ENCODE peak calls at places on chromosomes 12 and 14, in six cellular contexts. K is CD4-positive, CD25-positive, alpha-beta regulatory T cell; J is NCI-H1436; S is psoas muscle; Y is T-helper 17 cell; F is activated CD4-positive, alpha-beta T cell treated with anti-CD3 and anti-CD28 coated beads for 24 hours. I is an unnamed sample.

GRCh38 chr14:22837059-22837749 is 819 bp downstream of the MMP14 start:
- DNase-seq in J (no peak), S (no peak), F (no peak), K (no peak), Y (no peak), I (no peak)

GRCh38 chr14:61542848-61543790 is 152.2 kb upstream of the HIF1A start:
- DNase-seq in S (no peak), F (no peak), Y (no peak), J (no peak), K (no peak), I (peak)

GRCh38 chr12:70486588-70486987 is 120.5 kb downstream of the KCNMB4 start:
- DNase-seq in F (no peak), K (no peak), J (no peak), Y (no peak), S (no peak), I (no peak)

GRCh38 chr14:52868911-52869611 is 77.7 kb upstream of the GNPNAT1 start:
- DNase-seq in Y (no peak), F (no peak), K (no peak), J (no peak), S (no peak), I (no peak)

GRCh38 chr14:91114079-91115065 is 499 bp downstream of the DGLUCY start:
- DNase-seq in Y (peak), F (peak), K (peak), S (peak), J (peak), I (peak)

GRCh38 chr12:591167-591570 is 72.1 kb downstream of the NINJ2 start:
- DNase-seq in Y (no peak), J (no peak), S (peak), F (no peak), K (no peak), I (no peak)

GRCh38 chr12:116760621-116761020 is 22.5 kb downstream of the RNFT2 start:
- DNase-seq in F (no peak), K (no peak), Y (no peak), S (no peak), J (no peak), I (no peak)

GRCh38 chr14:61568572-61569011 is 126.7 kb upstream of the HIF1A start:
- DNase-seq in K (peak), Y (peak), S (peak), F (peak), J (peak), I (peak)

GRCh38 chr12:57611116-57611809 is at the start of gene ARHGEF25:
- DNase-seq in Y (peak), S (peak), F (peak), J (peak), K (no peak), I (peak)

GRCh38 chr12:111447571-111448265 is 42.0 kb downstream of the SH2B3 start:
- DNase-seq in J (no peak), K (no peak), Y (no peak), S (no peak), F (no peak), I (peak)

GRCh38 chr12:124752437-124753229 is 111.0 kb downstream of the SCARB1 start:
- DNase-seq in Y (no peak), K (no peak), J (no peak), F (no peak), S (no peak), I (no peak)

I was measured in islet precursor cell.